ENCODE peak calls at places on chromosomes 16 and 17, in nine cellular contexts. Q is activated naive CD4-positive, alpha-beta T cell treated with Interleukin-2 at 50 U/mL for 16 hours; R is heart left ventricle; X is AG09319; N is Jurkat, Clone E6-1; M is body of pancreas; U is AG04449; L is GM12865; Y is EL. B is an unnamed sample.

GRCh38 chr16:56202036-56202435 is 10.7 kb downstream of the GNAO1 start:
- DNase-seq in Q (peak; percentile 25), R (no peak), X (no peak), N (peak; percentile 89), M (no peak), U (no peak), L (peak; percentile 32), Y (peak; percentile 66), B (no peak)

GRCh38 chr17:64504769-64505319 is 1.2 kb downstream of the DDX5 start:
- DNase-seq in Q (no peak), R (no peak), X (no peak), N (no peak), M (no peak), U (no peak), L (no peak), Y (peak; percentile 53), B (peak; percentile 16)

GRCh38 chr17:80862341-80862969 is 129.2 kb upstream of the CHMP6 start:
- DNase-seq in Q (no peak), R (no peak), X (no peak), N (no peak), M (no peak), U (no peak), L (no peak), Y (no peak), B (no peak)

GRCh38 chr16:3774819-3775218 is 57.5 kb upstream of the TRAP1 start:
- DNase-seq in Q (no peak), R (no peak), X (no peak), N (no peak), M (no peak), U (no peak), L (no peak), Y (no peak), B (no peak)

GRCh38 chr17:15171433-15172047 is 93.6 kb downstream of the PMP22 start:
- DNase-seq in Q (peak; percentile 4), R (peak; percentile 55), X (peak; percentile 64), N (peak; percentile 42), M (peak; percentile 71), U (no peak), L (peak; percentile 6), Y (peak; percentile 75), B (peak; percentile 50)

GRCh38 chr17:29613371-29613837 is 9.3 kb downstream of the CORO6 start:
- DNase-seq in Q (peak; percentile 96), R (peak; percentile 95), X (no peak), N (no peak), M (peak; percentile 90), U (no peak), L (peak; percentile 88), Y (peak; percentile 77), B (peak; percentile 87)

GRCh38 chr16:85566502-85567100 is 46.5 kb upstream of the GSE1 start:
- DNase-seq in Q (no peak), R (no peak), X (no peak), N (no peak), M (no peak), U (no peak), L (no peak), Y (no peak), B (no peak)

GRCh38 chr16:30434852-30435251 is 5.0 kb upstream of the DCTPP1 start:
- DNase-seq in Q (peak; percentile 80), R (no peak), X (no peak), N (no peak), M (no peak), U (no peak), L (no peak), Y (no peak), B (no peak)

GRCh38 chr17:39239640-39240314 is 14.0 kb upstream of the STAC2 start:
- DNase-seq in Q (peak; percentile 72), R (no peak), X (no peak), N (peak; percentile 65), M (peak; percentile 72), U (no peak), L (peak; percentile 72), Y (no peak), B (no peak)

GRCh38 chr17:77959216-77959925 is 868 bp downstream of the TNRC6C start:
- DNase-seq in Q (peak; percentile 41), R (no peak), X (no peak), N (peak; percentile 44), M (peak; percentile 46), U (no peak), L (no peak), Y (peak; percentile 22), B (no peak)

GRCh38 chr17:63162406-63163157 is 196.5 kb downstream of the TANC2 start:
- DNase-seq in Q (no peak), R (no peak), X (no peak), N (no peak), M (no peak), U (no peak), L (no peak), Y (no peak), B (no peak)

GRCh38 chr17:1217030-1217429 is 37.2 kb upstream of the ABR start:
- DNase-seq in Q (no peak), R (no peak), X (no peak), N (no peak), M (no peak), U (no peak), L (no peak), Y (no peak), B (no peak)

GRCh38 chr16:49959552-49960277 is 65.3 kb upstream of the CNEP1R1 start:
- DNase-seq in Q (no peak), R (no peak), X (no peak), N (no peak), M (no peak), U (no peak), L (no peak), Y (no peak), B (no peak)

GRCh38 chr16:76970087-76970744 is 220.8 kb upstream of the MON1B start:
- DNase-seq in Q (no peak), R (no peak), X (no peak), N (no peak), M (peak; percentile 10), U (no peak), L (no peak), Y (no peak), B (no peak)

GRCh38 chr17:35984140-35984539 is 2.4 kb downstream of the CCL14 start:
- DNase-seq in Q (no peak), R (no peak), X (no peak), N (no peak), M (no peak), U (no peak), L (no peak), Y (no peak), B (no peak)

B was measured in putamen.